ENCODE peak calls at places on chromosomes 4 and X, in four cellular contexts. One of them, this sample, is unnamed.

GRCh38 chr4:10347281-10347795 is 109.9 kb downstream of the ZNF518B start:
- DNase-seq in IMR-90: no peak
- DNase-seq in H9: no peak
- DNase-seq in H1: no peak
- DNase-seq in this sample: no peak

GRCh38 chr4:121107507-121107906 is 35.2 kb upstream of the NDNF start:
- DNase-seq in IMR-90: no peak
- DNase-seq in H9: no peak
- DNase-seq in H1: no peak
- DNase-seq in this sample: no peak

GRCh38 chrX:20317873-20318272 is 51.2 kb upstream of the RPS6KA3 start:
- DNase-seq in IMR-90: no peak
- DNase-seq in H9: no peak
- DNase-seq in H1: no peak
- DNase-seq in this sample: no peak

GRCh38 chr4:43776371-43776770 is 672.2 kb downstream of the KCTD8 start:
- DNase-seq in IMR-90: peak; percentile 1
- DNase-seq in H9: no peak
- DNase-seq in H1: no peak
- DNase-seq in this sample: no peak

GRCh38 chr4:152032722-152033131 is 271.9 kb upstream of the GATB start:
- DNase-seq in IMR-90: peak; percentile 88
- DNase-seq in H9: no peak
- DNase-seq in H1: no peak
- DNase-seq in this sample: no peak

GRCh38 chrX:11787564-11787963 is 29.5 kb downstream of the MSL3 start:
- DNase-seq in IMR-90: peak; percentile 33
- DNase-seq in H9: peak; percentile 92
- DNase-seq in H1: peak; percentile 75
- DNase-seq in this sample: peak; percentile 93

GRCh38 chr4:173490817-173491518 is 39.1 kb downstream of the HAND2 start:
- DNase-seq in IMR-90: peak; percentile 67
- DNase-seq in H9: no peak
- DNase-seq in H1: no peak
- DNase-seq in this sample: peak; percentile 41

GRCh38 chrX:102934624-102935023 is 2.4 kb upstream of the RAB40AL start:
- DNase-seq in IMR-90: peak; percentile 4
- DNase-seq in H9: no peak
- DNase-seq in H1: no peak
- DNase-seq in this sample: peak; percentile 27

GRCh38 chrX:107571296-107571998 is 56.9 kb upstream of the PRPS1 start:
- DNase-seq in IMR-90: peak; percentile 91
- DNase-seq in H9: no peak
- DNase-seq in H1: no peak
- DNase-seq in this sample: no peak

GRCh38 chr4:55330241-55330640 is 15.8 kb upstream of the SRD5A3 start:
- DNase-seq in IMR-90: no peak
- DNase-seq in H9: no peak
- DNase-seq in H1: no peak
- DNase-seq in this sample: no peak

GRCh38 chr4:30904593-30904992 is 184.4 kb downstream of the PCDH7 start:
- DNase-seq in IMR-90: no peak
- DNase-seq in H9: no peak
- DNase-seq in H1: no peak
- DNase-seq in this sample: no peak

GRCh38 chr4:78923459-78924312 is 15.6 kb downstream of the PAQR3 start:
- DNase-seq in IMR-90: no peak
- DNase-seq in H9: no peak
- DNase-seq in H1: no peak
- DNase-seq in this sample: no peak

GRCh38 chr4:91746551-91746950 is 557.2 kb upstream of the GRID2 start:
- DNase-seq in IMR-90: no peak
- DNase-seq in H9: no peak
- DNase-seq in H1: no peak
- DNase-seq in this sample: peak; percentile 26

GRCh38 chrX:134006484-134007161 is 21.2 kb upstream of the GPC3 start:
- DNase-seq in IMR-90: no peak
- DNase-seq in H9: no peak
- DNase-seq in H1: no peak
- DNase-seq in this sample: no peak

GRCh38 chr4:113446019-113446418 is 315.5 kb downstream of the CAMK2D start:
- DNase-seq in IMR-90: peak; percentile 92
- DNase-seq in H9: no peak
- DNase-seq in H1: no peak
- DNase-seq in this sample: no peak

GRCh38 chr4:25619601-25620000 is 36.0 kb upstream of the SLC34A2 start:
- DNase-seq in IMR-90: no peak
- DNase-seq in H9: no peak
- DNase-seq in H1: no peak
- DNase-seq in this sample: no peak

GRCh38 chr4:140769209-140769608 is 13.0 kb upstream of the TBC1D9 start:
- DNase-seq in IMR-90: no peak
- DNase-seq in H9: no peak
- DNase-seq in H1: no peak
- DNase-seq in this sample: no peak

GRCh38 chr4:120753854-120754253 is 168.7 kb downstream of the PRDM5 start:
- DNase-seq in IMR-90: no peak
- DNase-seq in H9: no peak
- DNase-seq in H1: no peak
- DNase-seq in this sample: peak; percentile 18

DNA sequence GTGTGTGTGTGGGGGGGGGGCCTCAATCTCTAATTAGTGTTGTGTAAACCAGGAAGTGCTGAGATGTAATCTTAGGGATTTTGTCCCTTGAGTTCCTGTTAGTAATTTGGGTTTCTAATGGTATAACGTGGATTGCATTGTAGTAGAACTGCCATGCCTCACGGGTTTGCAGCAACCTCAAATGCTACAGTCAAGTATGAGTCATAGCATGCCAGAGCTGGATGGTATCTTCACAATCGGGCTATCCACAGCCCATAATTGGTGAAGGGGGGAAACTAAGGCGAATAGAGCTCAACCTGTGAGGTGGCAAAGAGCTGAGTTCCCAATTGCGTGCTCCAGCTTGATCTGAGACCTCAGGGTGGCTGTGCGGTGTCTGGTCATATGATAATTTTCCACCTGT is 2.2 kb upstream of the FMR1NB start:
- DNase-seq in IMR-90: no peak
- DNase-seq in H9: no peak
- DNase-seq in H1: no peak
- DNase-seq in this sample: no peak
- H4K8ac ChIP-seq in IMR-90: no peak overlapping the region
- H4K8ac ChIP-seq in H9: no peak overlapping the region
- H4K8ac ChIP-seq in H1: no peak overlapping the region
- H4K8ac ChIP-seq in this sample: no peak overlapping the region

GRCh38 chr4:85486425-85487101 is 11.6 kb downstream of the ARHGAP24 start:
- DNase-seq in IMR-90: no peak
- DNase-seq in H9: no peak
- DNase-seq in H1: no peak
- DNase-seq in this sample: peak; percentile 18
- H3K9ac ChIP-seq in IMR-90: no peak overlapping the region
- H3K9ac ChIP-seq in H9: no peak overlapping the region
- H3K9ac ChIP-seq in H1: no peak overlapping the region
- H3K9ac ChIP-seq in this sample: no peak overlapping the region

GRCh38 chr4:76562161-76562560 is 127.1 kb downstream of the SHROOM3 start:
- DNase-seq in IMR-90: peak; percentile 91
- DNase-seq in H9: no peak
- DNase-seq in H1: no peak
- DNase-seq in this sample: no peak
- H4K5ac ChIP-seq in IMR-90: peak overlapping the region; percentile 9
- H4K5ac ChIP-seq in H9: no peak overlapping the region
- H4K5ac ChIP-seq in H1: no peak overlapping the region
- H4K5ac ChIP-seq in this sample: no peak overlapping the region

GRCh38 chr4:4409416-4410115 is 22.7 kb downstream of the NSG1 start:
- DNase-seq in IMR-90: no peak
- DNase-seq in H9: no peak
- DNase-seq in H1: no peak
- DNase-seq in this sample: no peak
- H4K8ac ChIP-seq in IMR-90: no peak overlapping the region
- H4K8ac ChIP-seq in H9: no peak overlapping the region
- H4K8ac ChIP-seq in H1: no peak overlapping the region
- H4K8ac ChIP-seq in this sample: no peak overlapping the region

GRCh38 chr4:84894621-84895020 is 71.9 kb downstream of the WDFY3 start:
- DNase-seq in IMR-90: no peak
- DNase-seq in H9: no peak
- DNase-seq in H1: no peak
- DNase-seq in this sample: no peak

GRCh38 chr4:84899616-84900015 is 66.9 kb downstream of the WDFY3 start:
- DNase-seq in IMR-90: no peak
- DNase-seq in H9: no peak
- DNase-seq in H1: no peak
- DNase-seq in this sample: no peak

GRCh38 chr4:84892950-84893349 is 73.5 kb downstream of the WDFY3 start:
- DNase-seq in IMR-90: no peak
- DNase-seq in H9: no peak
- DNase-seq in H1: no peak
- DNase-seq in this sample: no peak

GRCh38 chr4:84897516-84897915 is 69.0 kb downstream of the WDFY3 start:
- DNase-seq in IMR-90: no peak
- DNase-seq in H9: no peak
- DNase-seq in H1: no peak
- DNase-seq in this sample: no peak

DNA sequence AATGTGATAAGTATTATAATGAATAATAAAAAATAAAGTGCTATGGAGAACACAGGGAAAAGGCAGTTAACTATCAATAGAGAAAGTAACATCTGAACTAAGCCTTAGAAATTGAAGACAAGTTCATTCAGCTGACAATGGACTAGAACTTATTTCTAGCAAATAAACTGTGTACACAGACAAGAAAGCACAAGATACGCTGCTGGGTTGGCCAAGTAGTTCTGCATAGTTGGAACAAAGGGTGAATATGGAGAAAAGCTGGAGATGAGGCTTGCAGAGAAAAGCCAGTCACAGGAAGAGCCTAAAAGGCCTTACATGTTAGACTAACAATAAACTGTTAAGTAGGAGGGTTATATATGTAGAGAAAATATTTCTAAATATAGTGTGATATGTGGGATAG is 71.2 kb downstream of the WDFY3 start:
- DNase-seq in IMR-90: no peak
- DNase-seq in H9: no peak
- DNase-seq in H1: no peak
- DNase-seq in this sample: no peak
- H3K9ac ChIP-seq in IMR-90: no peak overlapping the region
- H3K9ac ChIP-seq in H9: no peak overlapping the region
- H3K9ac ChIP-seq in H1: no peak overlapping the region
- H3K9ac ChIP-seq in this sample: no peak overlapping the region

DNA sequence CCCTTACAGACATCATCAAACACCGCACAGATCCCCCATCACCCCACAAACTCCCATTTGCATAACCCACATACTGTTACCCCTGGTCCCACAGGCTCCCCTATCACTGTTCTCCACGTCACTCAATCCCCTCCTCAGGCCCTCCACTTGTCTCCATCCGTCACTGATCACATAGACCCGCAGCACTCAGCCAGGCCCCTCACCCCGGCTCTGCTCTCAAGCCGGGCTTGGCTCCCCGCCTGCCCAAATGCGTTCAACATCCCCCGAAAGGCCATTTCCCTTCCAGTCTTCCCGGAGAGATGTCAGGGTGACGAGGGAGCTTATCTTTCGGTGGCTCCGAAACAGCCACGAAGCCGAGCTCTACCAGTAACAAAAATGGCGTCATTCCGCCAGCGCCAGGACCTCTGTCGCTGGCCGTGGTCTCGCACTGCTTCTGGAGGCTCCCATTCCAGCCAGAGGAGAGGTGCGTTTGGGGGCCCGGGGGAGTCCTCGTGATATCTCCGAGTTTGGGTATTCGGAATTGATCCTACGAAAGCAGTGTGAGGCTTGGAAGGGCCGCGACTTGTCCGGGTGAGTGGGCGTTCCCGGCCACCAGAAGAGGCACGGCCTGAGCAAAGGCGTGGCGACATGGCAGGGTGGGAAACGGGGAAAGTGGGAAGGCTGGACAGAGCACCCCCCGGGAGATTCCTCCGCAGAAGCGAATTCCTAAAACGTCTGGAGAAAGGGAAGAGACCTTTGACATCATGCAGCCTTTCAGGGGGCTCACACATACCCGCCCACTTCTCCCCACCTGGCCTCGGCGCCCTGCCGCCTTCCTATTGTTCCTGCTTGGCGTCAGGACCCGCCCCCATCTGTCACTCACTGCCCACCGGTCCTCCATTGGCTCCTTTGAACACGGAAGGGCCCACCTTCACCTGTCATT is at the start of gene ZNF630:
- DNase-seq in IMR-90: peak; percentile 6
- DNase-seq in H9: peak; percentile 84
- DNase-seq in H1: no peak
- DNase-seq in this sample: peak; percentile 87
- H4K5ac ChIP-seq in IMR-90: peak within 1 kb of the TSS; percentile 3
- H4K5ac ChIP-seq in H9: no peak within 1 kb of the TSS
- H4K5ac ChIP-seq in H1: no peak within 1 kb of the TSS
- H4K5ac ChIP-seq in this sample: no peak within 1 kb of the TSS